ENCODE peak calls at places on chromosomes 5 and 9, in eight cellular contexts. J, Y, G, A, P, S, V and I are unnamed samples.

GRCh38 chr5:149773245-149774095 is 43.4 kb downstream of the PPARGC1B start:
- DNase-seq in J (no peak), Y (no peak), G (no peak), A (no peak), P (no peak), S (no peak), V (peak), I (no peak)

GRCh38 chr9:112375361-112375760 is 4.5 kb upstream of the HSDL2 start:
- DNase-seq in J (no peak), Y (no peak), G (peak), A (no peak), P (no peak), S (no peak), V (no peak), I (no peak)

GRCh38 chr5:116885825-116886224 is 311.2 kb upstream of the SEMA6A start:
- DNase-seq in J (no peak), Y (no peak), G (no peak), A (no peak), P (no peak), S (no peak), V (no peak), I (no peak)

GRCh38 chr5:39665328-39665727 is 240.5 kb upstream of the DAB2 start:
- DNase-seq in J (no peak), Y (no peak), G (no peak), A (no peak), P (no peak), S (no peak), V (no peak), I (no peak)

GRCh38 chr5:143986567-143987242 is 174.7 kb downstream of the HMHB1 start:
- DNase-seq in J (no peak), Y (no peak), G (no peak), A (no peak), P (peak), S (no peak), V (no peak), I (no peak)

GRCh38 chr5:137695651-137696428 is 40.0 kb downstream of the KLHL3 start:
- DNase-seq in J (no peak), Y (no peak), G (no peak), A (no peak), P (no peak), S (no peak), V (no peak), I (no peak)

GRCh38 chr5:66329078-66329477 is 185.0 kb downstream of the SREK1 start:
- DNase-seq in J (no peak), Y (no peak), G (no peak), A (no peak), P (no peak), S (no peak), V (no peak), I (no peak)

GRCh38 chr5:6389946-6390530 is 11.7 kb upstream of the MED10 start:
- DNase-seq in J (no peak), Y (no peak), G (peak), A (no peak), P (no peak), S (no peak), V (no peak), I (no peak)

GRCh38 chr5:53934126-53934856 is 373.9 kb downstream of the NDUFS4 start:
- DNase-seq in J (no peak), Y (no peak), G (no peak), A (no peak), P (no peak), S (no peak), V (no peak), I (no peak)

GRCh38 chr9:15144567-15145174 is 162.3 kb downstream of the TTC39B start:
- DNase-seq in J (no peak), Y (no peak), G (no peak), A (no peak), P (no peak), S (no peak), V (no peak), I (no peak)

GRCh38 chr9:104843644-104844226 is 79.8 kb downstream of the NIPSNAP3B start:
- DNase-seq in J (no peak), Y (no peak), G (peak), A (no peak), P (no peak), S (no peak), V (no peak), I (no peak)

GRCh38 chr5:90294604-90295003 is 115.0 kb downstream of the CETN3 start:
- DNase-seq in J (no peak), Y (no peak), G (peak), A (no peak), P (no peak), S (peak), V (no peak), I (no peak)

GRCh38 chr5:102722930-102723329 is 32.2 kb upstream of the PAM start:
- DNase-seq in J (no peak), Y (no peak), G (no peak), A (no peak), P (no peak), S (no peak), V (no peak), I (no peak)

GRCh38 chr9:304106-304505 is 89.4 kb downstream of the DOCK8 start:
- DNase-seq in J (no peak), Y (no peak), G (no peak), A (no peak), P (no peak), S (no peak), V (no peak), I (no peak)

GRCh38 chr5:179806250-179807045 is at the start of gene MGAT4B:
- DNase-seq in J (peak), Y (peak), G (peak), A (peak), P (no peak), S (peak), V (peak), I (no peak)

GRCh38 chr5:173312821-173313220 is 15.4 kb downstream of the STC2 start:
- DNase-seq in J (no peak), Y (no peak), G (no peak), A (no peak), P (no peak), S (no peak), V (no peak), I (no peak)

GRCh38 chr5:179194941-179195381 is 134.8 kb downstream of the ZNF354C start:
- DNase-seq in J (no peak), Y (peak), G (no peak), A (no peak), P (no peak), S (no peak), V (no peak), I (no peak)

GRCh38 chr5:82222597-82223574 is 55.3 kb downstream of the RPS23 start:
- DNase-seq in J (no peak), Y (no peak), G (no peak), A (no peak), P (no peak), S (no peak), V (no peak), I (no peak)

GRCh38 chr5:173451031-173451430 is 122.8 kb upstream of the STC2 start:
- DNase-seq in J (no peak), Y (no peak), G (peak), A (peak), P (no peak), S (no peak), V (peak), I (peak)

GRCh38 chr9:70049236-70049635 is 5.6 kb downstream of the MAMDC2 start:
- DNase-seq in J (peak), Y (no peak), G (no peak), A (peak), P (peak), S (no peak), V (peak), I (no peak)

GRCh38 chr5:65774346-65774745 is 52.3 kb downstream of the NLN start:
- DNase-seq in J (no peak), Y (no peak), G (no peak), A (no peak), P (peak), S (peak), V (no peak), I (no peak)

GRCh38 chr9:130660326-130660682 is 4.1 kb upstream of the PRDM12 start:
- DNase-seq in J (no peak), Y (no peak), G (no peak), A (no peak), P (no peak), S (no peak), V (no peak), I (no peak)

GRCh38 chr9:130662099-130662926 is 2.1 kb upstream of the PRDM12 start:
- DNase-seq in J (no peak), Y (no peak), G (peak), A (no peak), P (no peak), S (no peak), V (no peak), I (no peak)

GRCh38 chr9:130659699-130660248 is 4.6 kb upstream of the PRDM12 start:
- DNase-seq in J (no peak), Y (no peak), G (peak), A (no peak), P (no peak), S (no peak), V (no peak), I (no peak)

GRCh38 chr9:130661461-130662098 is 2.8 kb upstream of the PRDM12 start:
- DNase-seq in J (no peak), Y (no peak), G (peak), A (no peak), P (no peak), S (no peak), V (no peak), I (no peak)

DNA sequence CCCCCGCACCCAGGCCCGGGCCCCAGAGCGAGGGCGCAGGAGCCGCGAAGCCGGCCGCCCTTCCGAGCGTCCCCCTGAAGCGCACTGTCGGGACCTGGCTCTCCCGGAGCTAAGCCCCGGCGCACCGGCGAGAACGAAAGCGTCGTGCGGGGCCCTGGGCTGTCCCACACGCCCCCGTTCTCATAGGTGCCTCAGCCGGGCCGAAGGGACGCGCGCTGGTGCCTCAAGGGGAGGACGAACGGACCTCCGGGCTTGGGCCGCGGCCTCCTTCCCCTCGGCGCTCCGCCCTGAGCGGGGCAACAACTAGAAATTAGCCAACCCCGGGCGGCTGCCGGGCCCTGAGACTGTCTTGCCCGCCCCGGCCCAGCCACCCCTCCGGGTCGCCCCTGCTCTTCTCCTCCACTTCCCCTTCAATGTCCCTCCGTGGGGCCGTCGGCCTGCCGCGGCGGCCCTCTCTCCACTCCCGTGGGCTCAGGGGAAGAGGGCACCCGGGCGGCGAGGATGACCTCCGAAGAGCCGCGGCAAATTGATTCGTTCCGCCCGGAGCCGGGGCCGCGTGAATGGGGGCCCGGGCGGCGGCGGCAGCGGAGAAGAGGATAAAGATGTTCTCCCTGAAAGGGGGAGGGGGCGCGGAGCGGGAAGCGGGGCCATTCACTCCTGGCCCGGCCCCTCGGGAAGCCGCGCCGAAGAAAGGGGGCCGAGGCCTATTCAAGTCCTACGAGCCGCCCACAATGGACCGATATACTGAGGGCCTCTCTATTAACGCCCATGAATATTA is 3.5 kb upstream of the PRDM12 start:
- DNase-seq in J (no peak), Y (no peak), G (peak), A (no peak), P (no peak), S (no peak), V (no peak), I (no peak)
- TF ChIP-seq CTCF in J (no peak), Y (no peak), G (no peak), A (no peak), P (no peak), S (no peak), V (no peak), I (no peak)

GRCh38 chr5:1152771-1153282 is 41.0 kb upstream of the SLC12A7 start:
- DNase-seq in J (no peak), Y (no peak), G (no peak), A (no peak), P (no peak), S (no peak), V (no peak), I (no peak)
- H3K4me3 ChIP-seq in J (no peak), Y (no peak), G (no peak), A (no peak), P (no peak), S (no peak), V (no peak), I (no peak)

GRCh38 chr9:117815315-117815714 is 111.1 kb downstream of the TLR4 start:
- DNase-seq in J (no peak), Y (no peak), G (no peak), A (no peak), P (no peak), S (no peak), V (no peak), I (no peak)

DNA sequence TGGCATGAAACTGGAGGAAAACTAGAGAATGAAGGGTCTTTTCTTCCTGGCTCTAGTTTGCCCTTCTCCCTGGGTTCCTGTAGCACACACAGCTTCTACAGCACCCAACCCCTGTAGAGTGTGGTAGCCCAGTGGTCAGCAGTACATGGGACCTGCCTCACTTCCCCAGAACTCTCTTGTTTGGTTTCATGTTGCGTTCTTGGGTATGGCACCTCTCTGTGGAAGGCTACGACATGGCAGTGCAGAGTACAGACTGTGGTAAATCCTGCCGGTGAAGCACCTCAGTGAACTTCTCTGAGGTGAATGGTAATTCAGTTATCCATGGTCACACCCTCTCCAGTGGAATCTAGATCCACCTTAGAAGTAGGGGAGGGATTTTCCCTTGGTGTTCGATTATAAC is 105.5 kb downstream of the TLR4 start:
- DNase-seq in J (no peak), Y (no peak), G (no peak), A (no peak), P (no peak), S (no peak), V (no peak), I (no peak)
- TF ChIP-seq CTCF in J (no peak), Y (no peak), G (no peak), A (no peak), P (no peak), S (no peak), V (no peak), I (no peak)

GRCh38 chr5:167245871-167246270 is 1045.6 kb upstream of the WWC1 start:
- DNase-seq in J (no peak), Y (no peak), G (peak), A (no peak), P (no peak), S (peak), V (peak), I (no peak)
- H3K4me3 ChIP-seq in J (no peak), Y (no peak), G (no peak), A (no peak), P (no peak), S (no peak), V (no peak), I (no peak)

DNA sequence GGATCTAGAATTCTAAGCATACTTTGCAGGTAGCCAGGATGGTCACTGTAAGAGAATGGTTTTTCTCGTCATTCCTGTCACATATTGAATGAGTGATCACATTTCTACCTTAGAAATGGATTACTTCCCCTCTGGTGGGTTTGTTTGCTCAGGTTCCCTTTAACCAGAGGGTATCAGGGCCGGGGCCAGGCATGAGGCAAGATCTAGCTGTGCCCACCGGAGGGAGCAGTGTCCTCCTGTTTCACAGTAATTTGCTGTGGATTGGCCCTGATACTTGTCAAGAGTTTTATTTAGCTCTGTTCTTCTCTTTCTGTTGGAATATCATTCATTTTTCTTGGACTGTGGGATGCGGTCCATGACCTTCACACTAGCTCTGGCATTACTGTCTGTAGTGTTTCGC is 42.3 kb upstream of the ZBED3 start:
- DNase-seq in J (no peak), Y (no peak), G (peak), A (peak), P (no peak), S (peak), V (peak), I (no peak)
- TF ChIP-seq CTCF in J (no peak), Y (no peak), G (peak), A (no peak), P (peak), S (peak), V (peak), I (no peak)